ENCODE peak calls at places on chromosomes 12 and 14, in eight cellular contexts. Q, H, S, X, B, P, D and L are unnamed samples. For H3K4me1, the result is how much of the 10 kb centered on the place peaks cover.

GRCh38 chr12:30046376-30046775 is 262.6 kb upstream of the TMTC1 start:
- DNase-seq in Q (no peak), H (no peak), S (no peak), X (no peak), B (no peak), P (no peak), D (no peak), L (no peak)

GRCh38 chr12:78179346-78179745 is 348.7 kb downstream of the NAV3 start:
- DNase-seq in Q (no peak), H (no peak), S (no peak), X (no peak), B (no peak), P (no peak), D (no peak), L (no peak)

GRCh38 chr12:34391771-34392581 is 369.7 kb downstream of the ALG10 start:
- DNase-seq in Q (peak), H (peak), S (no peak), X (no peak), B (no peak), P (no peak), D (peak), L (peak)

GRCh38 chr12:109124878-109125648 is 8.7 kb downstream of the ACACB start:
- DNase-seq in Q (no peak), H (no peak), S (no peak), X (no peak), B (no peak), P (no peak), D (peak), L (peak)

GRCh38 chr14:60266021-60266937 is 17.3 kb downstream of the PPM1A start:
- DNase-seq in Q (no peak), H (no peak), S (no peak), X (no peak), B (no peak), P (no peak), D (no peak), L (no peak)

GRCh38 chr12:105928436-105928835 is 210.3 kb downstream of the NUAK1 start:
- DNase-seq in Q (no peak), H (no peak), S (no peak), X (peak), B (no peak), P (peak), D (no peak), L (no peak)

GRCh38 chr12:64737539-64737938 is 21.7 kb downstream of the GNS start:
- DNase-seq in Q (no peak), H (no peak), S (no peak), X (no peak), B (no peak), P (no peak), D (no peak), L (no peak)

GRCh38 chr14:23053426-23053825 is 3.9 kb downstream of the CDH24 start:
- DNase-seq in Q (no peak), H (no peak), S (peak), X (no peak), B (no peak), P (no peak), D (no peak), L (no peak)

GRCh38 chr12:109074866-109075265 is 18.4 kb downstream of the ALKBH2 start:
- DNase-seq in Q (no peak), H (no peak), S (no peak), X (no peak), B (no peak), P (no peak), D (no peak), L (no peak)

GRCh38 chr14:36656769-36657408 is 4.8 kb upstream of the PAX9 start:
- DNase-seq in Q (no peak), H (no peak), S (no peak), X (no peak), B (no peak), P (no peak), D (peak), L (no peak)

GRCh38 chr12:128079476-128079875 is 187.5 kb upstream of the TMEM132C start:
- DNase-seq in Q (no peak), H (no peak), S (no peak), X (no peak), B (no peak), P (no peak), D (no peak), L (no peak)

GRCh38 chr12:109925185-109925835 is 25.2 kb downstream of the TCHP start:
- DNase-seq in Q (no peak), H (no peak), S (no peak), X (no peak), B (no peak), P (peak), D (no peak), L (no peak)

GRCh38 chr12:100356646-100357223 is at the start of gene SLC17A8:
- DNase-seq in Q (no peak), H (no peak), S (no peak), X (peak), B (no peak), P (no peak), D (no peak), L (no peak)

GRCh38 chr12:26426652-26427051 is 231.3 kb downstream of the SSPN start:
- DNase-seq in Q (no peak), H (no peak), S (no peak), X (no peak), B (no peak), P (no peak), D (no peak), L (no peak)

GRCh38 chr12:104669851-104670337 is 213.1 kb downstream of the CHST11 start:
- DNase-seq in Q (no peak), H (peak), S (peak), X (peak), B (peak), P (no peak), D (no peak), L (peak)

GRCh38 chr12:95648990-95649791 is 97.9 kb upstream of the USP44 start:
- DNase-seq in Q (no peak), H (no peak), S (no peak), X (no peak), B (peak), P (peak), D (no peak), L (no peak)

GRCh38 chr14:58258156-58258555 is 13.5 kb downstream of the PSMA3 start:
- DNase-seq in Q (no peak), H (no peak), S (no peak), X (no peak), B (no peak), P (no peak), D (no peak), L (no peak)

GRCh38 chr12:70398002-70398401 is 31.9 kb downstream of the KCNMB4 start:
- DNase-seq in Q (no peak), H (no peak), S (no peak), X (no peak), B (no peak), P (no peak), D (no peak), L (no peak)

GRCh38 chr14:73027546-73027945 is 640 bp upstream of the ZFYVE1 start:
- DNase-seq in Q (no peak), H (no peak), S (no peak), X (no peak), B (no peak), P (no peak), D (no peak), L (no peak)

GRCh38 chr14:73026243-73026844 is 562 bp downstream of the ZFYVE1 start:
- DNase-seq in Q (no peak), H (no peak), S (no peak), X (no peak), B (no peak), P (no peak), D (no peak), L (no peak)

GRCh38 chr14:73027984-73028383 is 1.1 kb upstream of the ZFYVE1 start:
- DNase-seq in Q (no peak), H (no peak), S (no peak), X (no peak), B (no peak), P (no peak), D (no peak), L (no peak)

GRCh38 chr14:73025544-73025943 is 1.4 kb downstream of the ZFYVE1 start:
- DNase-seq in Q (no peak), H (no peak), S (no peak), X (no peak), B (peak), P (no peak), D (no peak), L (no peak)

GRCh38 chr14:73026845-73027542 is at the start of gene ZFYVE1:
- DNase-seq in Q (peak), H (peak), S (peak), X (peak), B (peak), P (peak), D (peak), L (peak)
- TF ChIP-seq POLR2A in Q (peak), H (peak), S (peak), X (peak), B (peak), P (peak), D (peak), L (peak)

DNA sequence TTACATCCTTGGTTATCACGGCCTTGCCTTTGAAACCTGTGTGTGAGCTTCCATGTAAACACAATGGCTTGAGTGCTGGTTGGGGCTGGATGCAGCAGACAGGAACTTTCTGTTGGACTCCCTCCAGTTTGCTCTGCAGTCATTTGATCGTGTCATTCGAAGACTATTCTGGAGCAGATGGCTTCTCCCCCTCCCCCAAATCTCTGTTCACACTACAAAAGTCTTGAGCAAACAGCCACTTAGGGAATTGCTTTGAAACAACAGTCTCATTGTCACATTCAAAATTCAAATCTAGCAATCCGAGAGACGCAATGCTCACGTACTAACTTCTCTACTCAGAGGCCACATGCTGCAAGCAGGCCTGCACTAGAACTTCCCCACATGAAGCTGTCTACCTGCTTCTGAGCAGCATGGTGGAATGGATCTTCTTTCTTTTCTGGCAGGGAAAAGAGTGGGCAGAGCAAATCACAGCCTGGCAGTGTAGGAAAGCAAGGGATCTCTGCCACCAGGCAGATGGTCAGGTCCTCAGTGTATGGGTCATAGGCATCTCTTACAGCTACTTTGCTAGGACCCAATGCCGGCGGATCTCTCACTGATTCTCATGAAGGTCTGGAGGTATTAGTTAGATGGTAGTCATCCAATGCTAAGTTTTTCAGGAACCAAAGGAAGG is 214.2 kb downstream of the PPM1H start:
- DNase-seq in Q (no peak), H (no peak), S (no peak), X (no peak), B (peak), P (no peak), D (no peak), L (no peak)
- H3K27ac ChIP-seq in Q (no peak), H (peak), S (no peak), X (no peak), B (peak), P (no peak), D (no peak), L (no peak)

GRCh38 chr12:124453419-124454351 is 113.7 kb downstream of the NCOR2 start:
- DNase-seq in Q (peak), H (peak), S (no peak), X (peak), B (peak), P (peak), D (peak), L (peak)
- H3K4me1 ChIP-seq in Q (under half), H (half or more), S (under half), X (under half), B (under half), P (under half), D (half or more), L (under half)

DNA sequence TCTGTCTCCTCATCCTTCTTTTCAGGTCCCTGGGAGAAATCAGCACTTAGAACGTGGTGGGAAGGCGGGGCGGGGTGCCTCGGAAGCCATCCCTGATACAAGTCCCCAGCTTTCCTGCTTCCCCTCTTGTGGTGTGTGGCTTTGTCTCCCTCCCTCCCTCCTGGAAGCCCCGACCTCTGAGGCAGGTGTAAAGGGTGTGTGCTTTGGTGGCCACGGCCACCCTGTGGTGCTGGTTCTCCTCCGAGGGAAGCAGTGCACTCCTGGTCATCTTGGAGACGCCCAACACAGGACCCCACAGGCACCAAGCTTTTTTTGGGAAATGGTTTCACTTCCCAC is 2.0 kb downstream of the B3GNT4 start:
- DNase-seq in Q (no peak), H (no peak), S (peak), X (no peak), B (no peak), P (no peak), D (no peak), L (no peak)
- TF ChIP-seq POLR2A in Q (no peak), H (no peak), S (no peak), X (no peak), B (no peak), P (no peak), D (no peak), L (no peak)

GRCh38 chr14:95305940-95306339 is 13.8 kb downstream of the CLMN start:
- DNase-seq in Q (no peak), H (no peak), S (no peak), X (no peak), B (no peak), P (no peak), D (no peak), L (no peak)

GRCh38 chr14:95309261-95310051 is 10.3 kb downstream of the CLMN start:
- DNase-seq in Q (peak), H (no peak), S (no peak), X (no peak), B (no peak), P (no peak), D (no peak), L (no peak)

GRCh38 chr14:95310635-95311380 is 8.9 kb downstream of the CLMN start:
- DNase-seq in Q (no peak), H (no peak), S (no peak), X (peak), B (no peak), P (no peak), D (no peak), L (no peak)

GRCh38 chr14:95307402-95308041 is 12.2 kb downstream of the CLMN start:
- DNase-seq in Q (peak), H (peak), S (no peak), X (no peak), B (no peak), P (peak), D (no peak), L (no peak)

GRCh38 chr14:95308073-95308472 is 11.6 kb downstream of the CLMN start:
- DNase-seq in Q (no peak), H (peak), S (no peak), X (no peak), B (no peak), P (no peak), D (no peak), L (no peak)
- H3K27ac ChIP-seq in Q (peak), H (peak), S (no peak), X (no peak), B (no peak), P (peak), D (no peak), L (no peak)

GRCh38 chr14:77184396-77185092 is 2.9 kb downstream of the TMEM63C start:
- DNase-seq in Q (no peak), H (no peak), S (no peak), X (peak), B (no peak), P (no peak), D (no peak), L (no peak)
- H3K4me1 ChIP-seq in Q (under half), H (under half), S (under half), X (under half), B (under half), P (under half), D (under half), L (under half)

GRCh38 chr12:52125499-52125900 is 46.0 kb downstream of the SMIM41 start:
- DNase-seq in Q (peak), H (no peak), S (no peak), X (no peak), B (no peak), P (no peak), D (peak), L (no peak)

GRCh38 chr12:52122904-52123303 is 43.4 kb downstream of the SMIM41 start:
- DNase-seq in Q (peak), H (no peak), S (no peak), X (no peak), B (no peak), P (no peak), D (no peak), L (no peak)

GRCh38 chr12:52120951-52121847 is 41.7 kb downstream of the SMIM41 start:
- DNase-seq in Q (no peak), H (no peak), S (no peak), X (no peak), B (peak), P (no peak), D (no peak), L (no peak)

GRCh38 chr12:52121848-52122838 is 42.6 kb downstream of the SMIM41 start:
- DNase-seq in Q (peak), H (peak), S (peak), X (peak), B (peak), P (peak), D (no peak), L (peak)

GRCh38 chr12:52119398-52120254 is 40.1 kb downstream of the SMIM41 start:
- DNase-seq in Q (peak), H (no peak), S (no peak), X (peak), B (no peak), P (peak), D (no peak), L (no peak)
- TF ChIP-seq POLR2A in Q (no peak), H (no peak), S (no peak), X (no peak), B (no peak), P (no peak), D (no peak), L (no peak)

DNA sequence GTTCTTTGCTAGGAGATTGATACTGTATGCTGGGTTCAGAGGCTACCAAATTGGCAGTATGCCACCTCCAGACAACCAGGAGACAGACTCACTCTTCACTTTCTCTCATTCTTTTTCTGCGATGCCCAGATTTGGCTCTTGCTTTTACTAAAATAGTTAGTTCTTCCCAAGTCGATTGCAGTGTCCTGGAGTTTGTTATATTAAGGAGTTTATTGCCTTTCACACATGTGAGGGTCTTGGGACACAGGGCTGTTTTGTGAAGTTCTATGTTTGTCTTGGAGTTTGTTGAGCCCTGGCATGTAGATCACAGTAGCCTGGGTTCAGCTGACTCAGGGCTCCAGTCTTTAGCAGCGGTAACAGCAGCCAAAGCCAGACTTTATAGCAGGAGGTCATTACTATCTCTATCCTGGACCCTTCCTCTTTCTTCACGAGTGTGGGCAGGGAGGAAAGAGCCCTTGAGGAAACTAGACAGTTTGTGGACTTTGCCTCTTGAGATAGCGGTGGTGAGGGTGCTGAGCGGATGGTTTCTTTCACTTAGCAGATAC is 1.6 kb downstream of the MLEC start:
- DNase-seq in Q (peak), H (no peak), S (no peak), X (peak), B (no peak), P (peak), D (no peak), L (no peak)
- H3K27ac ChIP-seq in Q (peak), H (peak), S (no peak), X (peak), B (no peak), P (peak), D (no peak), L (peak)

GRCh38 chr14:105529506-105530445 is 3.4 kb downstream of the TMEM121 start:
- DNase-seq in Q (no peak), H (no peak), S (no peak), X (peak), B (no peak), P (no peak), D (peak), L (no peak)
- H3K4me1 ChIP-seq in Q (under half), H (under half), S (under half), X (under half), B (under half), P (under half), D (under half), L (under half)